ENCODE peak calls at places on chromosomes 4 and X, in five cellular contexts. N, J, M, I and P are unnamed samples.

GRCh38 chr4:16667464-16667863 is 231.0 kb downstream of the LDB2 start:
- DNase-seq in M (no peak), I (no peak), J (no peak), N (peak; percentile 81), P (no peak)

GRCh38 chr4:169846396-169846795 is 88.7 kb upstream of the HPF1 start:
- DNase-seq in N (no peak), J (no peak), I (no peak), M (no peak), P (no peak)

GRCh38 chr4:37872310-37872988 is 18.4 kb upstream of the TBC1D1 start:
- DNase-seq in M (no peak), N (no peak), J (no peak), I (no peak), P (no peak)

GRCh38 chrX:1598876-1599790 is 7.7 kb downstream of the AKAP17A start:
- DNase-seq in N (no peak), J (no peak), I (no peak), M (no peak), P (no peak)

GRCh38 chr4:49032440-49033161 is 46.5 kb downstream of the CWH43 start:
- DNase-seq in I (no peak), J (no peak), N (no peak), M (no peak), P (no peak)

GRCh38 chr4:8182858-8183725 is 16.0 kb upstream of the SH3TC1 start:
- DNase-seq in N (no peak), M (no peak), J (peak; percentile 94), I (peak; percentile 62), P (peak; percentile 91)

GRCh38 chrX:30649859-30650258 is 3.4 kb upstream of the GK start:
- DNase-seq in I (no peak), M (no peak), N (no peak), J (no peak), P (no peak)

GRCh38 chr4:38565271-38566199 is 98.5 kb upstream of the KLF3 start:
- DNase-seq in I (no peak), J (peak; percentile 67), M (no peak), N (peak; percentile 49), P (peak; percentile 36)

GRCh38 chr4:133493776-133494175 is 344.7 kb downstream of the PCDH10 start:
- DNase-seq in J (no peak), I (no peak), M (no peak), N (no peak), P (no peak)

GRCh38 chrX:110218591-110218990 is 99.3 kb downstream of the AMMECR1 start:
- DNase-seq in N (no peak), I (no peak), J (no peak), M (no peak), P (no peak)

GRCh38 chr4:86498560-86499166 is 95.5 kb upstream of the PTPN13 start:
- DNase-seq in I (no peak), N (peak; percentile 43), M (no peak), J (no peak), P (no peak)

GRCh38 chrX:22526339-22526738 is 253.6 kb downstream of the CBLL2 start:
- DNase-seq in J (no peak), N (no peak), M (no peak), I (no peak), P (no peak)

GRCh38 chr4:81486502-81486901 is 14.8 kb upstream of the RASGEF1B start:
- DNase-seq in M (no peak), N (no peak), J (no peak), I (no peak), P (no peak)

GRCh38 chr4:705278-706082 is at the start of gene PCGF3:
- DNase-seq in J (peak; percentile 99), I (peak; percentile 95), M (peak; percentile 95), N (peak; percentile 85), P (peak; percentile 97)

GRCh38 chr4:55386073-55386472 is 9.7 kb upstream of the TMEM165 start:
- DNase-seq in M (no peak), J (no peak), I (no peak), N (no peak), P (no peak)

GRCh38 chr4:82479562-82479961 is 49.2 kb downstream of the ENOPH1 start:
- DNase-seq in M (no peak), I (no peak), N (no peak), J (no peak), P (no peak)

DNA sequence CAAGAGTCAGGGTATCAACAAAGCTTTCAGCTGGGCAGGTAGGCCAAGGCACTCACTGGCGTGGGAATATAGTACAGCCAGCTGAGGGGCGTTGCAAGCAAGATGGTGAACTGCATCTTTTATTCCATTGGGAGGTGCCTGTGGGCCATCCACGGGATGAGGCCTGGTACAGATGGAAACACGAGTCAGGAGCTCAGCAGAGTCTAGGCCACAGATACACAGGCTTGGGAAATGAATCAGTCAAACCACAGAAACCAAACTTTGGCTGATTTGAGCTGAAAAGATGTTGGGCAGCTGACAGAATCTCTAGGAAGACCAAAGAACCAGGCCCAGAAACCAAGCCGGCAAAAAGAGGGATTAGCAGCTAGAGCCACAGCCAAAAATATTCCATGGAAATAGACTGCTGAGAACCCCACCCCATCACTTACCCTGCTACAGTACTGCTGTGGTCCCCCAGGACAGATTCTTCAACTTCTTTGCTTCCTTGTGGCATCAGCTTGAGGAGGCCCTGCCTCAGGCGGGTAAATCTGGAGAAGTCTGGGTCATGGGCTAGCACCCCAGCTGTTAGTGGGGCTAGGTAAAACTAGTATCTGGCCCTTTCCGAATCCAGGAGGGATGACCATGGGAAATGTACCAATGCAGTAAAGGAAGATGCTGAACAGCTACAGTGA is 75.4 kb downstream of the TMEM131L start:
- DNase-seq in J (no peak), M (no peak), I (no peak), N (peak; percentile 78), P (no peak)
- H3K27ac ChIP-seq in J (no peak overlapping the region), M (peak overlapping the region; percentile 13), I (peak overlapping the region; percentile 88), N (peak overlapping the region; percentile 63), P (no peak overlapping the region)

DNA sequence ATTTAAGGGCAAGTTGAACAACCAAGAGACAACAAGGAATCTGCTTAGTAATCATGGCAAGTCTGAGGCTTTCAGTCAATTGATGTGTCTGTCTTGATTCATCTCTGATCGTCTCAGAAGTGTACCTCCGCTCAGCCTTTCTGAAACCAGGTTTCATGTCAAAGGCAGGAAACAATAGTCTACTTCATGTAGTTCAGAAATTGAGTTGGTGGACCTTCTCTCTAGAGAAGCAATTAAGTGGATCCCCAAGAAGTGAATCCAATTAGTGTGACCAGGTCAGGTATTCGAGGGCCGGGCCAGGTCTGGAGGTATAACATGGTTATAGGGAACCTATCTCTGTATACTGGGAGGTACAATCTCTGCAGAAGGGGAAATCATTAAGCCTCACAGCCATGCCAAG is 31.9 kb downstream of the DAPP1 start:
- DNase-seq in I (no peak), M (no peak), N (no peak), J (no peak), P (no peak)
- H3K27ac ChIP-seq in I (no peak overlapping the region), M (no peak overlapping the region), N (no peak overlapping the region), J (no peak overlapping the region), P (no peak overlapping the region)

GRCh38 chr4:74628808-74629616 is 165.3 kb downstream of the BTC start:
- DNase-seq in J (no peak), I (no peak), N (no peak), M (no peak), P (no peak)
- H3K27ac ChIP-seq in J (no peak overlapping the region), I (no peak overlapping the region), N (no peak overlapping the region), M (no peak overlapping the region), P (no peak overlapping the region)

GRCh38 chr4:2647403-2648158 is 108.6 kb downstream of the TNIP2 start:
- DNase-seq in J (no peak), I (peak; percentile 28), N (no peak), M (no peak), P (no peak)

GRCh38 chr4:2648159-2648814 is 107.8 kb downstream of the TNIP2 start:
- DNase-seq in M (no peak), N (no peak), I (no peak), J (no peak), P (no peak)

GRCh38 chr4:2651546-2651945 is 104.6 kb downstream of the TNIP2 start:
- DNase-seq in J (no peak), I (no peak), N (no peak), M (no peak), P (no peak)

GRCh38 chr4:2650276-2650675 is 105.9 kb downstream of the TNIP2 start:
- DNase-seq in I (peak; percentile 16), J (no peak), N (no peak), M (no peak), P (no peak)

DNA sequence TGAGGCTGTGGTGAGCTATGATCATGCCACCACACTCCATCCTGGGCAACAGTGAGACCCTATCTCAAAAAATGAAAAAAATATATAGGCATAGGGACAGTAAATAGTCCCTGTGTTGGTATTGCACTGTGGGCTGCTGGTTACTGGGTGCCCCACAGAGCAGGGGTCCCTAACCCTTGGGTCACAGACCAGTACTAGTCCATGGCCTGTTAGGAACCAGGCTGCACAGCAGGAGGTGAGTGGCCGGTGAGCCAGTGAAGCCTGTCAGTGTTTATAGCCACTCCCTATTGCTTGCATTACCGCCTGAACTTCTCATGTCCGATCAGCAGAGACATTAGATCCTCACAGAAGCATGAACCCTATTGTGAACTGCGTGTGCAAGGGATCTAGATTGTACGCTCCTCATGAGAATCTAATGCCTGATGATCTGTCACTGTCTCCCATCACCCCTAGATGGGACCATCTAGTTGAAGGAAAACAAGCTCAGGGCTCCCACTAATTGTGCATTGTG is 106.5 kb downstream of the TNIP2 start:
- DNase-seq in I (no peak), M (no peak), N (no peak), J (no peak), P (no peak)
- H3K27ac ChIP-seq in I (no peak overlapping the region), M (no peak overlapping the region), N (no peak overlapping the region), J (no peak overlapping the region), P (no peak overlapping the region)